ENCODE peak calls at places on chromosomes 3 and 15, in nine cellular contexts. One of them, this sample, is unnamed.

GRCh38 chr3:150469931-150470740 is 62.0 kb downstream of the TSC22D2 start:
- DNase-seq in ovary: no peak
- DNase-seq in fibroblast of pulmonary artery: no peak
- DNase-seq in fibroblast of the aortic adventitia: no peak
- DNase-seq in spleen: no peak
- DNase-seq in fibroblast of lung: no peak
- DNase-seq in BE2C: no peak
- DNase-seq in body of pancreas: no peak
- DNase-seq in psoas muscle: no peak
- DNase-seq in this sample: no peak

GRCh38 chr15:66842710-66843441 is 140.8 kb downstream of the SMAD6 start:
- DNase-seq in ovary: peak
- DNase-seq in fibroblast of pulmonary artery: peak
- DNase-seq in fibroblast of the aortic adventitia: peak
- DNase-seq in spleen: peak
- DNase-seq in fibroblast of lung: peak
- DNase-seq in BE2C: peak
- DNase-seq in body of pancreas: peak
- DNase-seq in psoas muscle: peak
- DNase-seq in this sample: peak

GRCh38 chr15:58726867-58727266 is 22.6 kb downstream of the ADAM10 start:
- DNase-seq in ovary: no peak
- DNase-seq in fibroblast of pulmonary artery: no peak
- DNase-seq in fibroblast of the aortic adventitia: no peak
- DNase-seq in spleen: no peak
- DNase-seq in fibroblast of lung: no peak
- DNase-seq in BE2C: no peak
- DNase-seq in body of pancreas: no peak
- DNase-seq in psoas muscle: no peak
- DNase-seq in this sample: no peak

GRCh38 chr15:36965561-36966342 is 134.6 kb downstream of the MEIS2 start:
- DNase-seq in ovary: no peak
- DNase-seq in fibroblast of pulmonary artery: peak
- DNase-seq in fibroblast of the aortic adventitia: peak
- DNase-seq in spleen: no peak
- DNase-seq in fibroblast of lung: peak
- DNase-seq in BE2C: no peak
- DNase-seq in body of pancreas: no peak
- DNase-seq in psoas muscle: no peak
- DNase-seq in this sample: no peak

GRCh38 chr3:32840086-32840841 is 22.5 kb downstream of the TRIM71 start:
- DNase-seq in ovary: no peak
- DNase-seq in fibroblast of pulmonary artery: no peak
- DNase-seq in fibroblast of the aortic adventitia: no peak
- DNase-seq in spleen: no peak
- DNase-seq in fibroblast of lung: no peak
- DNase-seq in BE2C: no peak
- DNase-seq in body of pancreas: no peak
- DNase-seq in psoas muscle: no peak
- DNase-seq in this sample: no peak

GRCh38 chr15:76575177-76576078 is 238.9 kb downstream of the ISL2 start:
- DNase-seq in ovary: no peak
- DNase-seq in fibroblast of pulmonary artery: no peak
- DNase-seq in fibroblast of the aortic adventitia: no peak
- DNase-seq in spleen: no peak
- DNase-seq in fibroblast of lung: no peak
- DNase-seq in BE2C: no peak
- DNase-seq in body of pancreas: no peak
- DNase-seq in psoas muscle: no peak
- DNase-seq in this sample: no peak

GRCh38 chr3:49638445-49638844 is 35.7 kb upstream of the APEH start:
- DNase-seq in ovary: no peak
- DNase-seq in fibroblast of pulmonary artery: peak
- DNase-seq in fibroblast of the aortic adventitia: peak
- DNase-seq in spleen: no peak
- DNase-seq in fibroblast of lung: peak
- DNase-seq in BE2C: no peak
- DNase-seq in body of pancreas: no peak
- DNase-seq in psoas muscle: no peak
- DNase-seq in this sample: no peak

GRCh38 chr3:159785276-159785675 is 203.4 kb upstream of the IL12A start:
- DNase-seq in ovary: no peak
- DNase-seq in fibroblast of pulmonary artery: peak
- DNase-seq in fibroblast of the aortic adventitia: peak
- DNase-seq in spleen: no peak
- DNase-seq in fibroblast of lung: peak
- DNase-seq in BE2C: no peak
- DNase-seq in body of pancreas: no peak
- DNase-seq in psoas muscle: no peak
- DNase-seq in this sample: no peak

GRCh38 chr3:27985369-27986035 is 255.9 kb upstream of the CMC1 start:
- DNase-seq in ovary: no peak
- DNase-seq in fibroblast of pulmonary artery: no peak
- DNase-seq in fibroblast of the aortic adventitia: peak
- DNase-seq in spleen: no peak
- DNase-seq in fibroblast of lung: peak
- DNase-seq in BE2C: no peak
- DNase-seq in body of pancreas: no peak
- DNase-seq in psoas muscle: no peak
- DNase-seq in this sample: no peak

GRCh38 chr15:68304611-68305337 is 27.2 kb downstream of the FEM1B start:
- DNase-seq in ovary: no peak
- DNase-seq in fibroblast of pulmonary artery: no peak
- DNase-seq in fibroblast of the aortic adventitia: no peak
- DNase-seq in spleen: peak
- DNase-seq in fibroblast of lung: no peak
- DNase-seq in BE2C: no peak
- DNase-seq in body of pancreas: no peak
- DNase-seq in psoas muscle: no peak
- DNase-seq in this sample: no peak

GRCh38 chr15:60395276-60396011 is 2.3 kb downstream of the ANXA2 start:
- DNase-seq in ovary: no peak
- DNase-seq in fibroblast of pulmonary artery: no peak
- DNase-seq in fibroblast of the aortic adventitia: peak
- DNase-seq in spleen: no peak
- DNase-seq in fibroblast of lung: no peak
- DNase-seq in BE2C: no peak
- DNase-seq in body of pancreas: no peak
- DNase-seq in psoas muscle: no peak
- DNase-seq in this sample: no peak

GRCh38 chr15:32981536-32981935 is 213.0 kb downstream of the FMN1 start:
- DNase-seq in ovary: no peak
- DNase-seq in fibroblast of pulmonary artery: no peak
- DNase-seq in fibroblast of the aortic adventitia: no peak
- DNase-seq in spleen: no peak
- DNase-seq in fibroblast of lung: no peak
- DNase-seq in BE2C: no peak
- DNase-seq in body of pancreas: no peak
- DNase-seq in psoas muscle: no peak
- DNase-seq in this sample: no peak

GRCh38 chr15:51121118-51121517 is 26.4 kb upstream of the TNFAIP8L3 start:
- DNase-seq in ovary: peak
- DNase-seq in fibroblast of pulmonary artery: peak
- DNase-seq in fibroblast of the aortic adventitia: peak
- DNase-seq in spleen: no peak
- DNase-seq in fibroblast of lung: peak
- DNase-seq in BE2C: no peak
- DNase-seq in body of pancreas: peak
- DNase-seq in psoas muscle: no peak
- DNase-seq in this sample: no peak

GRCh38 chr3:188465311-188465710 is 311.4 kb downstream of the LPP start:
- DNase-seq in ovary: no peak
- DNase-seq in fibroblast of pulmonary artery: no peak
- DNase-seq in fibroblast of the aortic adventitia: no peak
- DNase-seq in spleen: no peak
- DNase-seq in fibroblast of lung: no peak
- DNase-seq in BE2C: no peak
- DNase-seq in body of pancreas: no peak
- DNase-seq in psoas muscle: no peak
- DNase-seq in this sample: no peak
- TF ChIP-seq CTCF in ovary: no peak
- TF ChIP-seq CTCF in fibroblast of pulmonary artery: no peak
- TF ChIP-seq CTCF in fibroblast of the aortic adventitia: no peak
- TF ChIP-seq CTCF in spleen: no peak
- TF ChIP-seq CTCF in fibroblast of lung: no peak
- TF ChIP-seq CTCF in BE2C: no peak
- TF ChIP-seq CTCF in body of pancreas: no peak
- TF ChIP-seq CTCF in psoas muscle: no peak
- TF ChIP-seq CTCF in this sample: no peak

GRCh38 chr3:64225695-64226499 is 631 bp upstream of the PRICKLE2 start:
- DNase-seq in ovary: no peak
- DNase-seq in fibroblast of pulmonary artery: no peak
- DNase-seq in fibroblast of the aortic adventitia: no peak
- DNase-seq in spleen: no peak
- DNase-seq in fibroblast of lung: peak
- DNase-seq in BE2C: no peak
- DNase-seq in body of pancreas: no peak
- DNase-seq in psoas muscle: no peak
- DNase-seq in this sample: no peak
- TF ChIP-seq CTCF in ovary: no peak
- TF ChIP-seq CTCF in fibroblast of pulmonary artery: no peak
- TF ChIP-seq CTCF in fibroblast of the aortic adventitia: no peak
- TF ChIP-seq CTCF in spleen: no peak
- TF ChIP-seq CTCF in fibroblast of lung: no peak
- TF ChIP-seq CTCF in BE2C: peak
- TF ChIP-seq CTCF in body of pancreas: no peak
- TF ChIP-seq CTCF in psoas muscle: no peak
- TF ChIP-seq CTCF in this sample: no peak

GRCh38 chr3:10285742-10286524 is 6.8 kb downstream of the GHRL start:
- DNase-seq in ovary: no peak
- DNase-seq in fibroblast of pulmonary artery: no peak
- DNase-seq in fibroblast of the aortic adventitia: no peak
- DNase-seq in spleen: no peak
- DNase-seq in fibroblast of lung: no peak
- DNase-seq in BE2C: no peak
- DNase-seq in body of pancreas: no peak
- DNase-seq in psoas muscle: no peak
- DNase-seq in this sample: no peak

GRCh38 chr3:10285307-10285706 is 7.4 kb downstream of the GHRL start:
- DNase-seq in ovary: no peak
- DNase-seq in fibroblast of pulmonary artery: no peak
- DNase-seq in fibroblast of the aortic adventitia: no peak
- DNase-seq in spleen: no peak
- DNase-seq in fibroblast of lung: no peak
- DNase-seq in BE2C: no peak
- DNase-seq in body of pancreas: no peak
- DNase-seq in psoas muscle: no peak
- DNase-seq in this sample: no peak

GRCh38 chr3:10288575-10288960 is 4.2 kb downstream of the GHRL start:
- DNase-seq in ovary: no peak
- DNase-seq in fibroblast of pulmonary artery: no peak
- DNase-seq in fibroblast of the aortic adventitia: no peak
- DNase-seq in spleen: no peak
- DNase-seq in fibroblast of lung: no peak
- DNase-seq in BE2C: no peak
- DNase-seq in body of pancreas: no peak
- DNase-seq in psoas muscle: no peak
- DNase-seq in this sample: no peak

GRCh38 chr3:10287936-10288574 is 4.7 kb downstream of the GHRL start:
- DNase-seq in ovary: no peak
- DNase-seq in fibroblast of pulmonary artery: no peak
- DNase-seq in fibroblast of the aortic adventitia: no peak
- DNase-seq in spleen: no peak
- DNase-seq in fibroblast of lung: no peak
- DNase-seq in BE2C: no peak
- DNase-seq in body of pancreas: no peak
- DNase-seq in psoas muscle: no peak
- DNase-seq in this sample: no peak

DNA sequence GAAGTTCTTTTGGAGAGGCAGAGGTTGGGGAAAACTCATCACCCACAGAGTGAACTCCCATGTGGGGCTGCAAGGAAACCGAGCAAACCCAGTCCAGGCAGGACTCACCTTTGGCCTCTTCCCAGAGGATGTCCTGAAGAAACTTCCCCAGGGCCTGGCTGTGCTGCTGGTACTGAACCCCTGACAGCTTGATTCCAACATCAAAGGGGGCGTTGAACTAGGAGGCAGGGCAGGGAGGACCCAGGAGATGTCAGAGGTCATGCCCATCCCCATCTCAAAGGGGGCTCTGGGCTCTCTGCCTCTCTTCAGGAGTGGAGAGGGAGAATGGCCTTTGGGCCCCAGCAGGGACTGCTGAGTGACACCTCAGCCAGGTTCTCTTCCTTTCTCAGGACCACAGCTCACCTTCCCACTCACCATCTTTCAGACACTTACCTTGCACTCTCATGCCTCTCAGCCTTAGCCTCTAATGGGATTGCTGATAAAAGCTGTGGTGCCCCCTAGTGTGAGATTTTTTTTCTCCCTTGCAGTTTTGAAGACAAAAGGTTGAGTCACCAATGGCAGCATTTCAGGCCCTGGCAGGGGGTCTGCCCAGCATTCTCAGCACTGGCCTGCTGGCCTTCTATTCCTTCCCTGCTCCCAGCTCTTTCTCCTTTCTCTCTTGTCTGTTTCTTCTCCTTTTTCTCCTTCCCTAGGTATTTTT is 6.0 kb downstream of the GHRL start:
- DNase-seq in ovary: no peak
- DNase-seq in fibroblast of pulmonary artery: peak
- DNase-seq in fibroblast of the aortic adventitia: peak
- DNase-seq in spleen: no peak
- DNase-seq in fibroblast of lung: peak
- DNase-seq in BE2C: no peak
- DNase-seq in body of pancreas: peak
- DNase-seq in psoas muscle: no peak
- DNase-seq in this sample: no peak
- TF ChIP-seq CTCF in ovary: no peak
- TF ChIP-seq CTCF in fibroblast of pulmonary artery: peak
- TF ChIP-seq CTCF in fibroblast of the aortic adventitia: no peak
- TF ChIP-seq CTCF in spleen: no peak
- TF ChIP-seq CTCF in fibroblast of lung: peak
- TF ChIP-seq CTCF in BE2C: no peak
- TF ChIP-seq CTCF in body of pancreas: no peak
- TF ChIP-seq CTCF in psoas muscle: no peak
- TF ChIP-seq CTCF in this sample: no peak

DNA sequence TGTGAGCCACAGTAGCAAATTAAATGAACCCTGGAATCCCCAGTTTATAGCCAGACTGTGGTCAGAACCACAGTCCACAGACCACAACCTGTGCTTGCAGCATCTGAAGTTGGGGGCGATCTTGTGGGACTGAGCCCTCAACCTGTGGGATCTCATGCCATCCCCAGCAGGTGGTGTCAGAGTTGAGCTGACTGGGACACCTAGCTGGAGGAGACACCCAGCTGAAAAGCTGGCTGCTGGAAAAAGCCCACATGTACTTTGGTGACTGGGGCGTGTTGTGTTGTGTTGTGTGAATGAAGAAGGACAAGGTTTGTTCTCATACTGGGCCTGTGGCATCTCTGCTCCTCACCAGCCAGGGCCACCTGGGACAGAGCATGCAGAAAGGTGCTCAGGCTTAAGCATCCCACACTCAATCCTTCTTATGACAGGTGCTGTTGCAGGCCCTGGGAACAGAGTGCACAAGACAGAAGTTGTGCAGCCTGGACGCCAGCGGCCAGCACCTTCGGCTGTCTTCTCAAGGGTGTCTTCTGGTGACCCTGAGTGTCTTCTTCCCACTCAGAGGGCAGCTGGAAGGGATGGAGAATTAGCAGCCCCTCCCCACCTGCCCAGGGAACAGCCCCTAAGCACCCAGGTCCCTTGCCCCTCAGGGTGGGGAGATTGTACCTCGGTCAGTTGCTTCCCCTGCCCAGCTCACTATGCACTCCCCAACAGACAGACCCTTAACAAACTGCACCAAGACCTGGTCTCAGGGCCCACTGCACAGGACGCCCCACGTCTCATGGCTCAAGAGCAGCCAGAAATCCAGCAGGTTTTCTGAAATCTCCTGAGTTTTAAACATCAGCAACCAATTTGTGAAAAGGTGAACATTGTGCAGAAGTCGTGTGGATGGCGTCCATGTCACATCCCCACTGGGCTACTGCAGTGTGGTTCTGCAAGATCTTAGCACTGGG is 2.2 kb upstream of the UROC1 start:
- DNase-seq in ovary: no peak
- DNase-seq in fibroblast of pulmonary artery: no peak
- DNase-seq in fibroblast of the aortic adventitia: no peak
- DNase-seq in spleen: peak
- DNase-seq in fibroblast of lung: no peak
- DNase-seq in BE2C: no peak
- DNase-seq in body of pancreas: no peak
- DNase-seq in psoas muscle: no peak
- DNase-seq in this sample: no peak
- TF ChIP-seq CTCF in ovary: no peak
- TF ChIP-seq CTCF in fibroblast of pulmonary artery: no peak
- TF ChIP-seq CTCF in fibroblast of the aortic adventitia: no peak
- TF ChIP-seq CTCF in spleen: no peak
- TF ChIP-seq CTCF in fibroblast of lung: no peak
- TF ChIP-seq CTCF in BE2C: no peak
- TF ChIP-seq CTCF in body of pancreas: no peak
- TF ChIP-seq CTCF in psoas muscle: no peak
- TF ChIP-seq CTCF in this sample: no peak

This sample was measured in nephron progenitor cell.